ENCODE peak calls at places on chromosomes 7 and 10, in eight cellular contexts. M is tibial artery, I is psoas muscle, G is NCI-H1105 treated with DMSO at 0.1 percent for 48 hours, W is AG08396, T is lower leg skin, X is caudate nucleus, N is HuH-7.5. P is an unnamed sample.

GRCh38 chr7:96200740-96201139 is 121.2 kb downstream of the SLC25A13 start:
- DNase-seq in M (no peak), I (no peak), G (no peak), W (no peak), T (no peak), X (no peak), N (no peak), P (no peak)

GRCh38 chr10:30284860-30285594 is 64.1 kb downstream of the MTPAP start:
- DNase-seq in M (no peak), I (no peak), G (no peak), W (peak), T (no peak), X (no peak), N (no peak), P (no peak)

GRCh38 chr10:65234261-65234660 is 1691.6 kb upstream of the LRRTM3 start:
- DNase-seq in M (no peak), I (no peak), G (no peak), W (no peak), T (no peak), X (no peak), N (no peak), P (no peak)

GRCh38 chr7:130926021-130926691 is 192.1 kb upstream of the KLF14 start:
- DNase-seq in M (no peak), I (no peak), G (no peak), W (no peak), T (no peak), X (no peak), N (no peak), P (no peak)

GRCh38 chr7:112157072-112157471 is 49.1 kb downstream of the DOCK4 start:
- DNase-seq in M (no peak), I (no peak), G (no peak), W (peak), T (no peak), X (no peak), N (no peak), P (peak)

GRCh38 chr10:97505152-97505551 is 6.4 kb downstream of the UBTD1 start:
- DNase-seq in M (no peak), I (no peak), G (no peak), W (no peak), T (no peak), X (no peak), N (no peak), P (no peak)

GRCh38 chr10:48649349-48649944 is 35.2 kb upstream of the WDFY4 start:
- DNase-seq in M (no peak), I (no peak), G (no peak), W (no peak), T (no peak), X (no peak), N (no peak), P (no peak)

GRCh38 chr7:157984138-157984913 is 603.3 kb downstream of the PTPRN2 start:
- DNase-seq in M (no peak), I (no peak), G (no peak), W (no peak), T (no peak), X (no peak), N (no peak), P (no peak)

GRCh38 chr7:14888904-14889482 is 13.6 kb downstream of the DGKB start:
- DNase-seq in M (no peak), I (no peak), G (no peak), W (no peak), T (no peak), X (no peak), N (no peak), P (no peak)

GRCh38 chr10:5951167-5951711 is 26.1 kb downstream of the IL15RA start:
- DNase-seq in M (peak), I (peak), G (no peak), W (no peak), T (peak), X (no peak), N (no peak), P (no peak)